ENCODE peak calls at places on chromosome 1, in five cellular contexts. N is transverse colon, Q is adrenal gland, S is IMR-90, J is psoas muscle. Y is an unnamed sample. For H3K4me1, the result is how much of the 10 kb centered on the place peaks cover.

GRCh38 chr1:207049974-207050391 is 1.0 kb downstream of the YOD1 start:
- DNase-seq in N (peak), Q (no peak), S (peak), J (no peak), Y (no peak)

GRCh38 chr1:181159451-181160151 is 71.1 kb downstream of the IER5 start:
- DNase-seq in N (peak), Q (no peak), S (peak), J (no peak), Y (no peak)

GRCh38 chr1:153277852-153278251 is 18.4 kb downstream of the LORICRIN start:
- DNase-seq in N (peak), Q (no peak), S (no peak), J (no peak), Y (no peak)

GRCh38 chr1:53379662-53380002 is 51.8 kb upstream of the LRP8 start:
- DNase-seq in N (no peak), Q (no peak), S (no peak), J (no peak), Y (no peak)

GRCh38 chr1:229884765-229885164 is 182.3 kb upstream of the GALNT2 start:
- DNase-seq in N (no peak), Q (no peak), S (no peak), J (no peak), Y (peak)

GRCh38 chr1:201084171-201084766 is 28.0 kb downstream of the CACNA1S start:
- DNase-seq in N (no peak), Q (no peak), S (no peak), J (peak), Y (peak)

GRCh38 chr1:29876441-29876840 is 640.1 kb downstream of the PTPRU start:
- DNase-seq in N (no peak), Q (no peak), S (no peak), J (no peak), Y (no peak)

GRCh38 chr1:234533975-234534876 is 55.2 kb upstream of the TARBP1 start:
- DNase-seq in N (peak), Q (peak), S (peak), J (peak), Y (peak)

GRCh38 chr1:226111865-226112395 is 49.4 kb downstream of the H3-3A start:
- DNase-seq in N (no peak), Q (no peak), S (no peak), J (no peak), Y (no peak)

GRCh38 chr1:97529600-97529999 is 391.2 kb downstream of the DPYD start:
- DNase-seq in N (no peak), Q (no peak), S (no peak), J (no peak), Y (no peak)

GRCh38 chr1:234782057-234782800 is 172.3 kb upstream of the IRF2BP2 start:
- DNase-seq in N (no peak), Q (no peak), S (peak), J (no peak), Y (no peak)

GRCh38 chr1:101364370-101365120 is 127.7 kb downstream of the S1PR1 start:
- DNase-seq in N (no peak), Q (no peak), S (peak), J (no peak), Y (no peak)

GRCh38 chr1:147494998-147495580 is 46.2 kb upstream of the BCL9 start:
- DNase-seq in N (peak), Q (peak), S (peak), J (peak), Y (peak)

GRCh38 chr1:22330763-22331119 is 120.9 kb upstream of the ZBTB40 start:
- DNase-seq in N (no peak), Q (no peak), S (no peak), J (no peak), Y (no peak)

GRCh38 chr1:99820546-99820945 is 29.6 kb upstream of the AGL start:
- DNase-seq in N (no peak), Q (no peak), S (no peak), J (no peak), Y (no peak)

GRCh38 chr1:18668750-18669404 is 38.2 kb downstream of the PAX7 start:
- DNase-seq in N (peak), Q (no peak), S (no peak), J (no peak), Y (no peak)

GRCh38 chr1:58981392-58981791 is 197.5 kb upstream of the JUN start:
- DNase-seq in N (no peak), Q (no peak), S (no peak), J (no peak), Y (no peak)

GRCh38 chr1:184253921-184254320 is 132.9 kb upstream of the C1orf21 start:
- DNase-seq in N (no peak), Q (no peak), S (no peak), J (no peak), Y (no peak)
- TF ChIP-seq CTCF in N (no peak), Q (no peak), S (no peak), J (no peak), Y (no peak)

GRCh38 chr1:154747841-154748766 is 122.0 kb downstream of the KCNN3 start:
- DNase-seq in N (peak), Q (no peak), S (no peak), J (no peak), Y (no peak)

GRCh38 chr1:154749078-154749760 is 120.9 kb downstream of the KCNN3 start:
- DNase-seq in N (no peak), Q (no peak), S (peak), J (no peak), Y (no peak)

GRCh38 chr1:154745750-154746425 is 124.2 kb downstream of the KCNN3 start:
- DNase-seq in N (no peak), Q (no peak), S (no peak), J (no peak), Y (no peak)

GRCh38 chr1:154746620-154747299 is 123.3 kb downstream of the KCNN3 start:
- DNase-seq in N (no peak), Q (no peak), S (no peak), J (no peak), Y (no peak)

GRCh38 chr1:154747380-154747779 is 122.7 kb downstream of the KCNN3 start:
- DNase-seq in N (no peak), Q (no peak), S (no peak), J (no peak), Y (no peak)
- H3K4me3 ChIP-seq in N (no peak), Q (no peak), S (no peak), J (no peak), Y (no peak)

GRCh38 chr1:9284061-9284460 is 8.6 kb upstream of the SPSB1 start:
- DNase-seq in N (no peak), Q (no peak), S (no peak), J (peak), Y (no peak)

GRCh38 chr1:9281071-9281827 is 11.4 kb upstream of the SPSB1 start:
- DNase-seq in N (no peak), Q (no peak), S (no peak), J (peak), Y (peak)

GRCh38 chr1:9281907-9282306 is 10.8 kb upstream of the SPSB1 start:
- DNase-seq in N (no peak), Q (no peak), S (no peak), J (peak), Y (no peak)

GRCh38 chr1:9280015-9280860 is 12.5 kb upstream of the SPSB1 start:
- DNase-seq in N (peak), Q (peak), S (peak), J (peak), Y (no peak)

DNA sequence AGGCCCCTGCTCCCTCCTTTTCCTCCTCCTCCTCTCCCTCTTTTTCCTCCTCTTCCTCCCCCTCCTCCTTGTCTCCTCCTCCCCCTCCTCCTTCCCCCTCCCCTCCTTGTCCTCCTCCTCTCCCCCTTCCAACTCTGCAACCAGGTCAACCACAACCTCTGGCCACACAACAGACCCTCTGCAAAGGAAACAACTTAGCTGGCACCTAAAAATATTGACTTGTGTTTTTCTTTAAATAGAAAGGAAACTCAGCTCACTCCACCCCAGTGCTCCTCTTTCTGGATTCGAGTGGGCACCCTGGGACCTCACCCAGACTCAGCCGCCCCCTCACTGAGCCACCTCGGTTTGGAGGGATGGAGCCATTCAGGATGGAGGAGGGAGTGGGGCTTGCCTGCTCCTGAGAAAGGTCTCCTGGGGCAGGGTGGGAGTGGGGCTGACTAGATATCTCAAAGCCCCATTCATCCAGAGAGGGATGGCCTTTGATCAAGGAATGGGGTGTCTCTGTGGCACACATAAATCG is 10.2 kb upstream of the SPSB1 start:
- DNase-seq in N (no peak), Q (no peak), S (no peak), J (peak), Y (no peak)
- H3K4me1 ChIP-seq in N (under half), Q (under half), S (under half), J (under half), Y (under half)

GRCh38 chr1:61121631-61122030 is 39.3 kb downstream of the NFIA start:
- DNase-seq in N (no peak), Q (no peak), S (no peak), J (no peak), Y (no peak)
- TF ChIP-seq CTCF in N (no peak), Q (no peak), S (no peak), J (no peak), Y (no peak)

DNA sequence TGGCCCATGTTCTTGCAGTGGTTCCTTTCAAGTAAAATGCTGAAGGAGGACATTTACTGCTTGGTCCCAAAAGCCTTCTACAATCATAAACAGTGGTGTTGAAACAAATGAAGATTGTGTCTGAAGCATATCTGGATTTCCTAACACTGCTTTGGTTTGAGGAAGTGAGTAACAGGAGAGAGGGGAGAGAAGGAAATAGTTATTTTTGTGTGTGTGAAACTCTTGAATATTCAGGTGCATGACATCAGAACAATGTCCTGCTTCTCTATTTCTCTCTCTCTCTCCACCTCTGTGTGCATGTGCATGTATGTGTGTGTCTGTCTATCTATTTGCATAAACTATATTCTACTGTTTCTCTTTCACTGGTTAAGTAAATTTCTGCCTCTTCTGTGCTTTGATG is 61.4 kb upstream of the TNFSF18 start:
- DNase-seq in N (no peak), Q (no peak), S (peak), J (no peak), Y (no peak)
- H3K4me3 ChIP-seq in N (no peak), Q (no peak), S (no peak), J (no peak), Y (no peak)

DNA sequence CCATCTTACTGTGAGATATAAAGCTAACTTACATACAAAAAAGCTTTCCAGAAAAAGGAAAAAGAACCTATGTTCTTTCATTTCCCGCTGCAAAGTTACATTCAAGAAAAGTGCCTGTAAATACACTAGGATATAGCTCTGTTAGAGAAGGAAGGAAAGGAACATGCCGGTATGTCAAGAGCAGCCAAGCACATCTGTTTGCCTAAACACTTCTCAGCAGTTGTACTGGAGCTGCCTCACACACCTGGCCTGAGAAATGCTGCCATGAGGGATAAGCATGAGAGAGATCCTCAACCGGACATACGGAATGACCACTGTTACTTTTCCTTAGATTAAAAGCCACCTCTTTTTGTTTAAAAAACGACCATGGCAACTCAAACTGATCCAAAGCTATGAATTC is 189.7 kb downstream of the RERE start:
- DNase-seq in N (no peak), Q (no peak), S (no peak), J (no peak), Y (no peak)
- H3K4me1 ChIP-seq in N (under half), Q (under half), S (under half), J (under half), Y (under half)

GRCh38 chr1:223829678-223830077 is 16.1 kb downstream of the TP53BP2 start:
- DNase-seq in N (no peak), Q (no peak), S (no peak), J (no peak), Y (no peak)

GRCh38 chr1:223831755-223832636 is 13.8 kb downstream of the TP53BP2 start:
- DNase-seq in N (no peak), Q (no peak), S (peak), J (no peak), Y (no peak)

GRCh38 chr1:223833948-223834347 is 11.8 kb downstream of the TP53BP2 start:
- DNase-seq in N (no peak), Q (no peak), S (no peak), J (no peak), Y (no peak)

GRCh38 chr1:223834660-223835263 is 11.0 kb downstream of the TP53BP2 start:
- DNase-seq in N (no peak), Q (no peak), S (peak), J (no peak), Y (no peak)

GRCh38 chr1:223832637-223832943 is 13.2 kb downstream of the TP53BP2 start:
- DNase-seq in N (no peak), Q (no peak), S (no peak), J (no peak), Y (no peak)
- TF ChIP-seq CTCF in N (no peak), Q (no peak), S (no peak), J (no peak), Y (no peak)

GRCh38 chr1:63557365-63557987 is 34.2 kb downstream of the EFCAB7 start:
- DNase-seq in N (peak), Q (no peak), S (peak), J (no peak), Y (peak)
- H3K4me3 ChIP-seq in N (no peak), Q (no peak), S (no peak), J (no peak), Y (no peak)

GRCh38 chr1:37481289-37482003 is 7.1 kb downstream of the ZC3H12A start:
- DNase-seq in N (peak), Q (peak), S (no peak), J (no peak), Y (no peak)
- H3K4me1 ChIP-seq in N (half or more), Q (half or more), S (under half), J (half or more), Y (half or more)

GRCh38 chr1:88549536-88549935 is 134.5 kb upstream of the PKN2 start:
- DNase-seq in N (no peak), Q (no peak), S (peak), J (no peak), Y (no peak)
- TF ChIP-seq CTCF in N (peak), Q (no peak), S (peak), J (peak), Y (no peak)